ENCODE peak calls at places on chromosomes 13 and 19, in seven cellular contexts. D is fibroblast of lung, U is ascending aorta, Q is fibroblast of mammary gland, E is NB4, P is fibroblast of pulmonary artery, A is ovary. H is an unnamed sample.

GRCh38 chr13:40186041-40186440 is 480.4 kb downstream of the FOXO1 start:
- DNase-seq in P (no peak), A (no peak), U (no peak), Q (no peak), D (no peak), E (no peak), H (no peak)

GRCh38 chr19:3852614-3853254 is 16.1 kb downstream of the ZFR2 start:
- DNase-seq in D (peak), P (peak), A (no peak), Q (peak), E (peak), U (no peak), H (peak)

GRCh38 chr13:93226623-93227279 is at the start of gene GPC6:
- DNase-seq in Q (peak), U (peak), E (no peak), P (peak), A (peak), D (peak), H (peak)

GRCh38 chr19:33499671-33500506 is 21.7 kb downstream of the PEPD start:
- DNase-seq in Q (no peak), A (no peak), P (no peak), E (no peak), U (no peak), D (no peak), H (no peak)

GRCh38 chr13:35554972-35555623 is 78.6 kb upstream of the MAB21L1 start:
- DNase-seq in Q (peak), E (no peak), A (no peak), P (no peak), U (no peak), D (no peak), H (no peak)

GRCh38 chr19:7386308-7386707 is 37.6 kb downstream of the ARHGEF18 start:
- DNase-seq in D (no peak), E (no peak), P (no peak), U (no peak), Q (no peak), A (no peak), H (no peak)

GRCh38 chr13:59750860-59751259 is 412.9 kb downstream of the DIAPH3 start:
- DNase-seq in P (peak), A (no peak), U (no peak), E (no peak), Q (peak), D (peak), H (peak)

GRCh38 chr19:15584541-15585115 is 30.4 kb upstream of the CYP4F8 start:
- DNase-seq in D (peak), E (peak), Q (peak), A (peak), U (peak), P (peak), H (peak)

GRCh38 chr13:48333976-48334375 is 30.4 kb downstream of the RB1 start:
- DNase-seq in D (no peak), P (peak), E (no peak), A (no peak), U (no peak), Q (peak), H (peak)

GRCh38 chr13:92938481-92939020 is 288.1 kb upstream of the GPC6 start:
- DNase-seq in E (no peak), A (no peak), Q (no peak), U (no peak), D (no peak), P (no peak), H (no peak)

GRCh38 chr19:10987621-10988297 is 26.9 kb downstream of the SMARCA4 start:
- DNase-seq in U (no peak), A (no peak), Q (no peak), E (no peak), P (no peak), D (no peak), H (no peak)

GRCh38 chr19:19270749-19271571 is 2.1 kb downstream of the TM6SF2 start:
- DNase-seq in U (no peak), A (no peak), P (no peak), D (no peak), E (no peak), Q (no peak), H (no peak)

GRCh38 chr13:58804832-58805231 is 1173.3 kb downstream of the PCDH17 start:
- DNase-seq in U (no peak), D (no peak), E (peak), Q (no peak), P (no peak), A (no peak), H (no peak)

GRCh38 chr19:28727133-28727834 is 485.7 kb downstream of the UQCRFS1 start:
- DNase-seq in U (no peak), Q (peak), D (peak), P (peak), E (no peak), A (no peak), H (no peak)

GRCh38 chr13:30033681-30034447 is 183.4 kb upstream of the UBL3 start:
- DNase-seq in U (no peak), Q (peak), P (peak), E (peak), A (no peak), D (peak), H (peak)

GRCh38 chr19:12202250-12202649 is 39.4 kb downstream of the ZNF136 start:
- DNase-seq in E (peak), Q (no peak), D (no peak), A (no peak), U (no peak), P (no peak), H (no peak)

GRCh38 chr19:19321143-19321577 is 531 bp downstream of the MAU2 start:
- DNase-seq in E (peak), A (peak), U (no peak), P (no peak), D (peak), Q (peak), H (no peak)

GRCh38 chr13:109575821-109576220 is 210.6 kb downstream of the IRS2 start:
- DNase-seq in D (no peak), A (no peak), U (no peak), E (no peak), Q (no peak), P (no peak), H (no peak)
- TF ChIP-seq CTCF in D (no peak), A (no peak), U (no peak), E (no peak), Q (no peak), P (no peak), H (no peak)

GRCh38 chr13:75762967-75763366 is 126.8 kb downstream of the LMO7 start:
- DNase-seq in U (no peak), E (no peak), Q (no peak), D (no peak), A (no peak), P (no peak), H (no peak)

GRCh38 chr13:75762066-75762937 is 126.2 kb downstream of the LMO7 start:
- DNase-seq in D (peak), Q (peak), A (no peak), P (no peak), E (no peak), U (no peak), H (no peak)

GRCh38 chr13:75759531-75759930 is 123.4 kb downstream of the LMO7 start:
- DNase-seq in D (no peak), A (no peak), E (no peak), P (no peak), U (no peak), Q (no peak), H (no peak)

GRCh38 chr13:75761373-75761772 is 125.2 kb downstream of the LMO7 start:
- DNase-seq in P (peak), D (peak), E (no peak), A (no peak), Q (no peak), U (no peak), H (no peak)

GRCh38 chr13:75760182-75760981 is 124.3 kb downstream of the LMO7 start:
- DNase-seq in D (peak), Q (peak), E (no peak), P (no peak), A (no peak), U (no peak), H (no peak)
- TF ChIP-seq CTCF in D (no peak), Q (peak), E (no peak), P (no peak), A (no peak), U (no peak), H (no peak)

GRCh38 chr13:24491853-24492252 is 20.7 kb downstream of the PARP4 start:
- DNase-seq in D (no peak), E (no peak), A (no peak), Q (no peak), U (no peak), P (peak), H (no peak)
- TF ChIP-seq CTCF in D (peak), E (no peak), A (no peak), Q (peak), U (no peak), P (peak), H (peak)

DNA sequence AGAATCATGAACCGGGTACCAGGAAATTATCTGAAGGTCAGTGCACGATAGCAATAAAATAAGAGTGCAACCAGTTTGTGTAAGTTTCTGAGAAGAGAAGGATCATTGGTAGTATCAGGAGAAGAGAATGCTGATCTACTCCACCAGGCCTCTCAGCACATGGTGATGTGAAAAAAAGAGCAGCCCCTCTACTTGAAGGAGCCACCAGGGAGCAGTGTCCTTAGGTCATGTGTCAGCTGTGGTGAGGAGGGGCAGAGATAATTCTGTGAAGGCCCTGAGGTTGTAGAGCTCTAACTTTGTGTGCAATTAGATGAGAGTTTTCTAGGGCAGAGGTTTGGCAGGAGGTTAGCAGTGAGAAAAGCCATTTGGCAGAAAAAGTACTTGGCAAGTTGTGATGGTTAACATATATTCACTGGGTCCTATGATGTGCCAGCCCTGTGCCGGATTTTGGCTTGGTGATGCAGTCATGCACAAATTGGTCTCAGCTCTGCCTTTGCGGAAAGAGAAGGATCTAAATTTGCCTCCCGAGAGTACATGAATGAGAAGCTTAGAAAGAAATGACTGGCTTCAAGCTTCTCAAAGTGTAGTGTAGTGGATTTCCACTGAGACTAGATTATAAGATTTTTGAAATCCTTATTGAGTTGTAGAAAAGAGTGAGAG is 19.2 kb upstream of the ZC3H13 start:
- DNase-seq in P (no peak), E (peak), Q (no peak), U (no peak), A (no peak), D (no peak), H (no peak)
- TF ChIP-seq CTCF in P (no peak), E (no peak), Q (no peak), U (no peak), A (no peak), D (no peak), H (no peak)